ENCODE peak calls at places on chromosomes 12 and 14, in seven cellular contexts. R is mesenchymal stem cell, N is trophoblast cell, X is H9, G is IMR-90, Z is neuronal stem cell, A is H1. K is an unnamed sample.

GRCh38 chr12:130948136-130948535 is 5.6 kb upstream of the ADGRD1 start:
- DNase-seq in R (no peak), N (no peak), X (peak; percentile 77), G (no peak), Z (no peak), A (peak; percentile 25), K (peak; percentile 67)

GRCh38 chr12:11743333-11743732 is 93.9 kb downstream of the ETV6 start:
- DNase-seq in R (no peak), N (no peak), X (no peak), G (no peak), Z (no peak), A (no peak), K (no peak)

GRCh38 chr12:67798763-67799162 is 150.2 kb downstream of the DYRK2 start:
- DNase-seq in R (no peak), N (no peak), X (no peak), G (no peak), Z (no peak), A (no peak), K (no peak)

GRCh38 chr12:828726-829395 is 76.5 kb downstream of the WNK1 start:
- DNase-seq in R (no peak), N (no peak), X (no peak), G (no peak), Z (no peak), A (no peak), K (no peak)

GRCh38 chr12:70255311-70255710 is 12.1 kb downstream of the CNOT2 start:
- DNase-seq in R (peak; percentile 38), N (no peak), X (no peak), G (peak; percentile 54), Z (no peak), A (no peak), K (no peak)

GRCh38 chr14:94764573-94764972 is 5.3 kb downstream of the GSC start:
- DNase-seq in R (no peak), N (no peak), X (no peak), G (no peak), Z (no peak), A (no peak), K (peak; percentile 74)

GRCh38 chr14:65993996-65994395 is 492.2 kb upstream of the CCDC196 start:
- DNase-seq in R (no peak), N (no peak), X (no peak), G (no peak), Z (peak; percentile 61), A (no peak), K (no peak)

GRCh38 chr14:36333106-36333505 is 12.7 kb upstream of the MBIP start:
- DNase-seq in R (no peak), N (peak; percentile 26), X (no peak), G (no peak), Z (no peak), A (no peak), K (no peak)

GRCh38 chr12:109197327-109197726 is 80.9 kb downstream of the ACACB start:
- DNase-seq in R (no peak), N (no peak), X (no peak), G (no peak), Z (no peak), A (no peak), K (no peak)

GRCh38 chr14:68814376-68815287 is 21.8 kb upstream of the ZFP36L1 start:
- DNase-seq in R (peak; percentile 82), N (peak; percentile 94), X (peak; percentile 78), G (peak; percentile 68), Z (no peak), A (no peak), K (peak; percentile 93)

GRCh38 chr12:10186299-10186698 is 7.5 kb downstream of the TMEM52B start:
- DNase-seq in R (no peak), N (no peak), X (no peak), G (no peak), Z (no peak), A (no peak), K (no peak)

GRCh38 chr12:10341892-10342509 is 34.3 kb downstream of the KLRD1 start:
- DNase-seq in R (peak; percentile 3), N (no peak), X (no peak), G (no peak), Z (no peak), A (no peak), K (no peak)

GRCh38 chr14:63928744-63929174 is 76.0 kb downstream of the SYNE2 start:
- DNase-seq in R (no peak), N (no peak), X (no peak), G (no peak), Z (no peak), A (no peak), K (peak; percentile 49)

GRCh38 chr14:24051789-24052655 is at the start of gene CARMIL3:
- DNase-seq in R (peak; percentile 49), N (peak; percentile 58), X (peak; percentile 78), G (peak; percentile 34), Z (peak; percentile 69), A (no peak), K (peak; percentile 75)

GRCh38 chr14:23114669-23115491 is 4.2 kb downstream of the CEBPE start:
- DNase-seq in R (peak; percentile 95), N (peak; percentile 67), X (no peak), G (peak; percentile 99), Z (no peak), A (no peak), K (no peak)

GRCh38 chr12:75289678-75290200 is 40.4 kb downstream of the CAPS2 start:
- DNase-seq in R (peak; percentile 25), N (peak; percentile 8), X (no peak), G (peak; percentile 31), Z (no peak), A (no peak), K (no peak)

GRCh38 chr12:110639336-110640178 is 25.6 kb downstream of the TCTN1 start:
- DNase-seq in R (peak; percentile 84), N (no peak), X (peak; percentile 5), G (peak; percentile 86), Z (no peak), A (no peak), K (no peak)

GRCh38 chr12:125315771-125316170 is 250.5 kb downstream of the AACS start:
- DNase-seq in R (no peak), N (no peak), X (no peak), G (no peak), Z (no peak), A (no peak), K (no peak)
- H3K4ac ChIP-seq in R (no peak overlapping the region), N (no peak overlapping the region), X (no peak overlapping the region), G (no peak overlapping the region), Z (no peak overlapping the region), A (no peak overlapping the region), K (no peak overlapping the region)

DNA sequence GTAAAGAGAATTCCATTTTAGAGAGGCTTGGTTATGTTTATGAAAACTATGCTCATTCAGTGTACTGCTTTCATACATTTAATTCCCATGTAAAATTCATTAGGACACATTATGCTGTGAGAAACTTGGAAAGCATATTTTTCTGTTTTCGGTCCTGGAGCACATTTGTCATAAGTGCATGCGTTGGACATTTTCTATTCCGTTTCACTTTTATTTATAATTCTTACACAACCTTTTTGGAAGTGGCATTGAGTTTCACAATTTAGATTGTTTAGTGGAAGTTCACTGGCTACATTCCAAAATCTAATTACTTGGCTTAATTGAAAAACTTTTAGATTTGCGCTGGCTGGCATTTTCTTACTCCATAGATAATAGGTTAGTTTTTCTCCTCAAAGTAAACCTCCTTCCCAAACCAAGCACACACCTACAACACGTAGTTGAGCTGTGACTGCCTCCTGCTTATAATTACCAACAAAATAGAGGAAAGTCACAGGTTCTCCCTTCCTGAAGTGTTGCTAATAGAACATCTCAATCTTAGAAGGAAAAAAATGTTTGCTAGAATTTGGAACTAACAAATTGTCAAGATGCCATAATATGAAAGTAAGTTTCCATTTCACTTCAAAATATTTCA is 938.5 kb downstream of the TRHDE start:
- DNase-seq in R (no peak), N (no peak), X (no peak), G (no peak), Z (no peak), A (no peak), K (no peak)
- H3K4ac ChIP-seq in R (no peak overlapping the region), N (no peak overlapping the region), X (no peak overlapping the region), G (no peak overlapping the region), Z (no peak overlapping the region), A (no peak overlapping the region), K (no peak overlapping the region)

GRCh38 chr14:77738559-77739250 is 22.3 kb downstream of the SNW1 start:
- DNase-seq in R (no peak), N (no peak), X (no peak), G (peak; percentile 45), Z (no peak), A (no peak), K (no peak)
- H3K4ac ChIP-seq in R (no peak overlapping the region), N (no peak overlapping the region), X (no peak overlapping the region), G (no peak overlapping the region), Z (no peak overlapping the region), A (no peak overlapping the region), K (no peak overlapping the region)

GRCh38 chr12:15752780-15753179 is 36.4 kb downstream of the EPS8 start:
- DNase-seq in R (peak; percentile 65), N (no peak), X (no peak), G (peak; percentile 80), Z (no peak), A (no peak), K (no peak)
- H3K4ac ChIP-seq in R (no peak overlapping the region), N (no peak overlapping the region), X (no peak overlapping the region), G (no peak overlapping the region), Z (no peak overlapping the region), A (no peak overlapping the region), K (no peak overlapping the region)

K was measured in mesendoderm.